ENCODE peak calls at places on chromosomes 11 and 22, in eight cellular contexts. A is cardiac muscle cell, N is IMR-90, K is PC-3, J is astrocyte of the spinal cord, M is tibial artery, G is H9, V is heart left ventricle. Y is an unnamed sample.
A peak's percentile ranks its signal among the peaks of the same experiment; 100 is the strongest.

GRCh38 chr22:19779011-19779421 is 18.4 kb downstream of the TBX1 start:
- DNase-seq in A (no peak), N (no peak), K (no peak), J (no peak), M (no peak), G (no peak), V (peak; percentile 21), Y (no peak)

GRCh38 chr22:27685971-27686370 is 115.6 kb downstream of the MN1 start:
- DNase-seq in A (no peak), N (no peak), K (no peak), J (no peak), M (no peak), G (no peak), V (no peak), Y (no peak)

GRCh38 chr22:39117585-39118191 is 20.6 kb downstream of the APOBEC3H start:
- DNase-seq in A (peak; percentile 66), N (peak; percentile 49), K (peak; percentile 61), J (peak; percentile 35), M (no peak), G (peak; percentile 62), V (no peak), Y (peak; percentile 60)

GRCh38 chr11:115197031-115197430 is 307.2 kb downstream of the CADM1 start:
- DNase-seq in A (no peak), N (no peak), K (no peak), J (no peak), M (no peak), G (no peak), V (no peak), Y (no peak)

GRCh38 chr22:49203091-49203862 is 624.4 kb downstream of the BRD1 start:
- DNase-seq in A (no peak), N (no peak), K (no peak), J (no peak), M (peak; percentile 15), G (peak; percentile 26), V (peak; percentile 57), Y (no peak)

GRCh38 chr11:60840711-60841430 is 1.0 kb upstream of the CCDC86 start:
- DNase-seq in A (peak; percentile 97), N (peak; percentile 94), K (peak; percentile 21), J (peak; percentile 99), M (peak; percentile 46), G (no peak), V (peak; percentile 69), Y (no peak)

GRCh38 chr22:45271667-45272188 is 13.0 kb upstream of the UPK3A start:
- DNase-seq in A (peak; percentile 15), N (no peak), K (no peak), J (no peak), M (peak; percentile 74), G (no peak), V (peak; percentile 70), Y (no peak)

GRCh38 chr22:43956383-43956782 is 1.1 kb downstream of the SAMM50 start:
- DNase-seq in A (peak; percentile 14), N (no peak), K (no peak), J (no peak), M (no peak), G (no peak), V (no peak), Y (no peak)

GRCh38 chr11:47477323-47477722 is 28.4 kb upstream of the RAPSN start:
- DNase-seq in A (peak; percentile 57), N (peak; percentile 69), K (peak; percentile 72), J (no peak), M (no peak), G (no peak), V (no peak), Y (no peak)

GRCh38 chr11:107999759-108000455 is 8.8 kb upstream of the CUL5 start:
- DNase-seq in A (peak; percentile 71), N (peak; percentile 28), K (peak; percentile 75), J (peak; percentile 56), M (no peak), G (peak; percentile 85), V (no peak), Y (no peak)

GRCh38 chr22:32075997-32076725 is 33.1 kb downstream of the SLC5A1 start:
- DNase-seq in A (no peak), N (no peak), K (no peak), J (no peak), M (no peak), G (no peak), V (no peak), Y (no peak)

GRCh38 chr11:67146516-67147226 is 27.6 kb downstream of the KDM2A start:
- DNase-seq in A (no peak), N (no peak), K (no peak), J (no peak), M (no peak), G (no peak), V (no peak), Y (no peak)

DNA sequence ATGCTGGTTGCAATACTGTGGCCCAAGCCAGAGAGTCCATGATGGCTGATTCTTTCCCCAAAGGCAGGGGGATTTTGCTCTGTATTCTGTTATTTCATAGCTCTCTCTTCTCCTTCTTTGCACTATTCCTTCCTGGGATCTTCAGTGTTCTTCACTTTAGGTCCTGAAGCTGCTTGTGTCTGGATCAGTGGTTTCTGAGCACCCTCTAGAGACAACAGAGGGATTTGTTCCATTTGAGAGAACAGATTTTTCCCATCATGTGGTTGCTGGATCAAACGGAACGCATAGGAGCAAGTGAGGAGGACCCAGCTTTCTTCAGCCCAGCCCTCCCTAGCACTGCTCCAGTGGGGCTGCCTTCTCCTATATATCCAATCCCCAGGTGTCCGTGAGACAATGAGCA is 68.7 kb upstream of the SYN3 start:
- DNase-seq in A (no peak), N (no peak), K (no peak), J (no peak), M (no peak), G (peak; percentile 38), V (no peak), Y (no peak)
- TF ChIP-seq CTCF in A (no peak), N (no peak), K (no peak), J (no peak), M (no peak), G (peak; percentile 76), V (peak; percentile 11), Y (peak; percentile 32)

DNA sequence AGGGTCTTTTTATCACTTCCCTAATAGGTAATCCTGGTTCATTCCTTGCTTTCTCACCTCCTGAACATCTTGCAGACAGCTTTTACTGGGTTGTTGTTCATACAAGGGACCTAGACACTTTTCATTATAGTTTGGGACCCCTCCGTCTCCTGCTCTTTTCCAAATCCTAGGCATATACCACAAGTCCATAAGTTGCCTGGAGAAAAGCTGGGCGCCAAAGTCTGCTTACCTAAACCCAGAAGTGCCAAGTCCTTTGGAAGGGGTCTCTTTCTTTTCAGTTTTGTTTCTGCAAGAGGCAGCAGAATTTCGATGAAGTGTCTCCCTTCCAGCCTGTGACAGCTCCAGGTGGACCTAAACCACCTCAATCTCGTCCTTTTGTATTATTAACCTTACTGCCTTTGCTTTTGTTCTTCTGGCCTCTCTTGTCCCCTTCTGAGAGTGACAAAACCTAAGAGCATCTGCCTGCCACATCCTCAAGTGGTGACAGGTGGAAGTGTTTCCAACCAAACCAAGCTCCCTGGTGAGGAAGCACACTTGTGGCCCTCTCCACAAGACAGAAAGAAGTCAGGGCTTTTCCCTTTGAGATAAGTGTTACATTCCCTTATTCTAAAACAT is 19.5 kb upstream of the P2RY6 start:
- DNase-seq in A (no peak), N (no peak), K (peak; percentile 53), J (no peak), M (no peak), G (peak; percentile 39), V (no peak), Y (no peak)
- TF ChIP-seq CTCF in A (no peak), N (no peak), K (peak; percentile 42), J (no peak), M (no peak), G (peak; percentile 41), V (no peak), Y (peak; percentile 42)

GRCh38 chr11:33944693-33945424 is 53.0 kb upstream of the LMO2 start:
- DNase-seq in A (no peak), N (no peak), K (no peak), J (no peak), M (no peak), G (no peak), V (no peak), Y (no peak)

GRCh38 chr11:33944345-33944692 is 52.4 kb upstream of the LMO2 start:
- DNase-seq in A (no peak), N (no peak), K (no peak), J (no peak), M (no peak), G (no peak), V (no peak), Y (no peak)

GRCh38 chr11:33945481-33946268 is 53.8 kb upstream of the LMO2 start:
- DNase-seq in A (no peak), N (no peak), K (no peak), J (no peak), M (no peak), G (no peak), V (no peak), Y (no peak)

GRCh38 chr11:33941637-33942160 is 49.8 kb upstream of the LMO2 start:
- DNase-seq in A (peak; percentile 62), N (no peak), K (no peak), J (peak; percentile 57), M (peak; percentile 35), G (no peak), V (no peak), Y (no peak)

GRCh38 chr11:33942954-33943353 is 51.1 kb upstream of the LMO2 start:
- DNase-seq in A (peak; percentile 68), N (peak; percentile 58), K (peak; percentile 69), J (peak; percentile 77), M (peak; percentile 74), G (no peak), V (no peak), Y (no peak)
- TF ChIP-seq CTCF in A (no peak), N (no peak), K (no peak), J (no peak), M (no peak), G (no peak), V (no peak), Y (no peak)

GRCh38 chr11:69654660-69655478 is 13.9 kb downstream of the CCND1 start:
- DNase-seq in A (no peak), N (peak; percentile 52), K (peak; percentile 97), J (no peak), M (peak; percentile 14), G (peak; percentile 56), V (no peak), Y (no peak)
- TF ChIP-seq CTCF in A (no peak), N (no peak), K (no peak), J (no peak), M (no peak), G (no peak), V (no peak), Y (no peak)

DNA sequence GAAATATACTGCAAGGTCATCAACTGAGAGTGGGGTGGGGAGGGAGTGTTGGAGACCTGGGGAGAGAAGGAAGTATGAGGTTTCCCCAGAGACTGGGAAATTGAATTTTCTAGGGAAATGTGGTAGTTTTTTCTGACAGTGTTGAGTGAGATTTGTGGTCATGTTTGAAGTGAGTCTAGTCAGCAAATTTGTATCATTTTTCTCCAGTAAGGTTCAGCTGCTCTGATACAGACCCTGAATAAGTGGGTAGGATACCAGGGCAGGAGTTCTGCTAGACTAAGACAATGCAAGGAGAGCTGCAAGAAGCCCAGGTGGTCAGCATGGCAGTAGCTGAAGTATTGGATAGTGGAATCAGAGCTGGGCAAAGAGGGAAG is 112.1 kb downstream of the PKNOX2 start:
- DNase-seq in A (no peak), N (no peak), K (no peak), J (no peak), M (no peak), G (no peak), V (no peak), Y (no peak)
- TF ChIP-seq CTCF in A (no peak), N (no peak), K (no peak), J (no peak), M (no peak), G (no peak), V (no peak), Y (no peak)